ENCODE peak calls at places on chromosomes 5 and 9, in five cellular contexts. One of them, this sample, is unnamed.
A peak's percentile ranks its signal among the peaks of the same experiment; 100 is the strongest.

GRCh38 chr9:106880863-106881262 is 17.9 kb downstream of the ZNF462 start:
- DNase-seq in GM12878: no peak
- DNase-seq in K562: no peak
- DNase-seq in HepG2: no peak
- DNase-seq in H1: no peak
- DNase-seq in this sample: no peak

GRCh38 chr5:38714240-38714639 is 131.6 kb upstream of the OSMR start:
- DNase-seq in HepG2: no peak
- DNase-seq in GM12878: no peak
- DNase-seq in H1: no peak
- DNase-seq in K562: no peak
- DNase-seq in this sample: no peak

GRCh38 chr5:36607114-36607561 is 732 bp downstream of the SLC1A3 start:
- DNase-seq in HepG2: no peak
- DNase-seq in K562: no peak
- DNase-seq in GM12878: no peak
- DNase-seq in H1: no peak
- DNase-seq in this sample: no peak

GRCh38 chr9:8052991-8053390 is 253.4 kb upstream of the DMAC1 start:
- DNase-seq in K562: no peak
- DNase-seq in GM12878: no peak
- DNase-seq in HepG2: no peak
- DNase-seq in H1: no peak
- DNase-seq in this sample: no peak

GRCh38 chr5:58490397-58491072 is 700 bp upstream of the GAPT start:
- DNase-seq in K562: no peak
- DNase-seq in HepG2: no peak
- DNase-seq in H1: no peak
- DNase-seq in GM12878: no peak
- DNase-seq in this sample: no peak

GRCh38 chr5:91166040-91166807 is 216.9 kb downstream of the ARRDC3 start:
- DNase-seq in GM12878: no peak
- DNase-seq in H1: no peak
- DNase-seq in K562: no peak
- DNase-seq in HepG2: no peak
- DNase-seq in this sample: no peak

GRCh38 chr5:55320571-55320970 is 12.8 kb downstream of the MTREX start:
- DNase-seq in H1: no peak
- DNase-seq in K562: no peak
- DNase-seq in GM12878: no peak
- DNase-seq in HepG2: no peak
- DNase-seq in this sample: no peak

GRCh38 chr9:115022760-115023434 is 92.5 kb upstream of the TNFSF8 start:
- DNase-seq in HepG2: no peak
- DNase-seq in H1: no peak
- DNase-seq in GM12878: no peak
- DNase-seq in K562: no peak
- DNase-seq in this sample: no peak

GRCh38 chr5:136020383-136021015 is 8.3 kb upstream of the TGFBI start:
- DNase-seq in K562: peak; percentile 6
- DNase-seq in H1: no peak
- DNase-seq in HepG2: peak; percentile 39
- DNase-seq in GM12878: no peak
- DNase-seq in this sample: no peak

GRCh38 chr9:12231832-12232231 is 461.4 kb upstream of the TYRP1 start:
- DNase-seq in K562: no peak
- DNase-seq in GM12878: no peak
- DNase-seq in HepG2: no peak
- DNase-seq in H1: no peak
- DNase-seq in this sample: no peak

GRCh38 chr9:125700791-125701190 is 6.2 kb downstream of the MAPKAP1 start:
- DNase-seq in HepG2: no peak
- DNase-seq in H1: no peak
- DNase-seq in GM12878: peak; percentile 84
- DNase-seq in K562: no peak
- DNase-seq in this sample: peak; percentile 31

GRCh38 chr5:62502456-62503101 is 76.0 kb upstream of the LRRC70 start:
- DNase-seq in HepG2: no peak
- DNase-seq in H1: no peak
- DNase-seq in K562: no peak
- DNase-seq in GM12878: no peak
- DNase-seq in this sample: no peak

GRCh38 chr5:180114304-180115003 is 42.9 kb upstream of the RNF130 start:
- DNase-seq in H1: no peak
- DNase-seq in K562: no peak
- DNase-seq in HepG2: no peak
- DNase-seq in GM12878: no peak
- DNase-seq in this sample: no peak

GRCh38 chr5:145483211-145483610 is 351.9 kb downstream of the PRELID2 start:
- DNase-seq in GM12878: no peak
- DNase-seq in HepG2: no peak
- DNase-seq in K562: no peak
- DNase-seq in H1: no peak
- DNase-seq in this sample: no peak

GRCh38 chr5:66306844-66307315 is 162.8 kb downstream of the SREK1 start:
- DNase-seq in HepG2: no peak
- DNase-seq in K562: peak; percentile 19
- DNase-seq in H1: no peak
- DNase-seq in GM12878: no peak
- DNase-seq in this sample: no peak

GRCh38 chr5:8870349-8870748 is 675.5 kb downstream of the SEMA5A start:
- DNase-seq in HepG2: no peak
- DNase-seq in H1: no peak
- DNase-seq in GM12878: no peak
- DNase-seq in K562: no peak
- DNase-seq in this sample: no peak

GRCh38 chr5:132389051-132389331 is 19.5 kb downstream of the SLC22A5 start:
- DNase-seq in HepG2: no peak
- DNase-seq in H1: no peak
- DNase-seq in GM12878: no peak
- DNase-seq in K562: no peak
- DNase-seq in this sample: no peak

GRCh38 chr5:132385321-132386105 is 16.0 kb downstream of the SLC22A5 start:
- DNase-seq in H1: no peak
- DNase-seq in GM12878: peak; percentile 39
- DNase-seq in HepG2: peak; percentile 52
- DNase-seq in K562: peak; percentile 39
- DNase-seq in this sample: no peak

GRCh38 chr5:132388244-132389050 is 18.9 kb downstream of the SLC22A5 start:
- DNase-seq in GM12878: no peak
- DNase-seq in H1: no peak
- DNase-seq in K562: no peak
- DNase-seq in HepG2: no peak
- DNase-seq in this sample: no peak

GRCh38 chr5:132387649-132388117 is 18.2 kb downstream of the SLC22A5 start:
- DNase-seq in K562: peak; percentile 51
- DNase-seq in HepG2: no peak
- DNase-seq in GM12878: no peak
- DNase-seq in H1: no peak
- DNase-seq in this sample: no peak

DNA sequence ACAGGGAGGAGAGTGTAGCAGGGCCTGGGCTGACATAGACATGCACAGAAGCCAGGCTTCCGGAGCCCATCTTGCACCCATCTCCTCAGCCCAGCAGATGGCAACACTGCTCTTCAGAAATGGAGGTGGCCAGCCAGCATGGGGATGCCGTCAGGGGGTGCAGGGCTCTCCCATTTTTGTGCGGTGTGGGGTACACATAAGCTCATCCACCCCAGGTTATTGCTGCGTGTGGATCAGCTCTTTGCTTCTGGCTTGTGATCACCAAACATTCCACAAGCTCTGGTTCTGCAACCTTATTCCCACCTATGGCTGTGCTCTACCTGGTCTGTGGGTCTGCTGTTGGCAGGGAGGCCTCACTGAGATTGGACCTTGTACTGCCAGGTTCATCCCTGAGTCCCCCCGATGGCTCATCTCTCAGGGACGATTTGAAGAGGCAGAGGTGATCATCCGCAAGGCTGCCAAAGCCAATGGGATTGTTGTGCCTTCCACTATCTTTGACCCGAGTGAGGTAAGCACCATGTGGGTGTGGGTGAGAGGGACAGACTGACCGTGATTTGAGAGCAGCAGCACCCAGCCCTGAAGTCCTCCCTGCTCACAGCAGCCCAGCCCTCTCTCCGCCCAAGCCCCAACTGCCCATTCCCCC is 17.3 kb downstream of the SLC22A5 start:
- DNase-seq in HepG2: peak; percentile 56
- DNase-seq in GM12878: peak; percentile 70
- DNase-seq in K562: peak; percentile 74
- DNase-seq in H1: no peak
- DNase-seq in this sample: peak; percentile 74
- TF ChIP-seq ATF2 in HepG2: no peak
- TF ChIP-seq ATF2 in GM12878: no peak
- TF ChIP-seq ATF2 in K562: no peak
- TF ChIP-seq ATF2 in H1: no peak
- TF ChIP-seq ATF2 in this sample: no peak

DNA sequence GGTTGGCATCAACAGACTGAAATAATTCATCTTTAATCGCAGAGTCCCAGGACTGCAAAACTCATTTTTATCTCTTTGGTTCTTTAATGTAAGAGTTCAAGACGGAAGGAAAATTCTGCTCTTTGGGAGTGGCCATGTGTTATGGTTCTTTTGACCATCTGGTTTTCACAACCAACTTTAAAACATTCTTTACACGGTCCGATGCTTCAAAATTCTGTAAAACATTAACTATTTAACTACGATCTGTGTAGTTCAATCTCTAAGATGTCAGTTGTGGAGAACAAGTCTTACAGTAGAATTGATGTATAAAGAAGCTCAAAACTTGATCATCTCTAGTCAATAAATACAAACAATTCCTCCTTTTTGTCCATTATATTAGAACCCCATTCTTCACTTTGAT is 83.0 kb downstream of the CMYA5 start:
- DNase-seq in H1: no peak
- DNase-seq in GM12878: no peak
- DNase-seq in K562: no peak
- DNase-seq in HepG2: no peak
- DNase-seq in this sample: no peak
- TF ChIP-seq ATF2 in H1: no peak
- TF ChIP-seq ATF2 in GM12878: no peak
- TF ChIP-seq ATF2 in K562: no peak
- TF ChIP-seq ATF2 in HepG2: no peak
- TF ChIP-seq ATF2 in this sample: no peak

DNA sequence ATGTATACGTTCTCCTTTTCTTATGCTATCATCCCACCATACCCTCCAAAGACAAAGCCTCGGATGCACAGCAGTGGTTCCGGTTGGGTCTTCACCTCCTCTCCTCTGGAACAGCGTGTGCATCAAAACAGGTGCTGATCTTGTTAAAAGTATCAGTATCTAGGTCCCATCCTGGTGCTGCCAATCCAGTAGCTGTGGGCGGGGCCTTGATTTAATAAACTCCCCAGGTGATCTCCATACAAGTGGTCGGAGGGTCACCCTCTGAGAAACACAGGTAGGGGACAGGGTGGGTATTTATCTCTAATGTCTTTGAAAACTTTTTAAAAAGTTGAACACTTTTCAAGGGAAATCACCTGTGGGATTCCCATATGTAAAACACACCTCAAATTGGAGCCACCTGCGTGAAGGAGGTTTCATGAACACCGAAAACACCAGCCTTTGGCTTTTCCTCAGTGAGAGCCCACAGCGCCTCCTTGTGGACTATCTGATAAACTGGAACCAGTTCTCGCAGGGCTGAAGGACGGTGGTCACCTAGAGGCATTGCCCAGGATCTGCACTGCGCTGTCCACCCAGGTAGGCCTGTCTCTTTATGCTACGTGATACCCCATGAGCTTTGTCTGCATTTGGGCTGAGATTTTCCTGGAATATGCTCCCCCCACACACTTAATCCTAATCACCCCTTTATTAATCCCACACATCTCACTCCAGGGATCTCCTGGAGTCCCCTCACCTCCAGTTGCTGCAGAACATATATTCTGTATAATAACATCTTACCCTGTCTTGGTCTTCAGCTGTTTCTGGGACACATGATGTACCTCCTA is 80.5 kb upstream of the EPB41L4B start:
- DNase-seq in HepG2: peak; percentile 65
- DNase-seq in GM12878: no peak
- DNase-seq in H1: peak; percentile 58
- DNase-seq in K562: peak; percentile 75
- DNase-seq in this sample: peak; percentile 86
- TF ChIP-seq ATF2 in HepG2: no peak
- TF ChIP-seq ATF2 in GM12878: no peak
- TF ChIP-seq ATF2 in H1: no peak
- TF ChIP-seq ATF2 in K562: no peak
- TF ChIP-seq ATF2 in this sample: no peak

DNA sequence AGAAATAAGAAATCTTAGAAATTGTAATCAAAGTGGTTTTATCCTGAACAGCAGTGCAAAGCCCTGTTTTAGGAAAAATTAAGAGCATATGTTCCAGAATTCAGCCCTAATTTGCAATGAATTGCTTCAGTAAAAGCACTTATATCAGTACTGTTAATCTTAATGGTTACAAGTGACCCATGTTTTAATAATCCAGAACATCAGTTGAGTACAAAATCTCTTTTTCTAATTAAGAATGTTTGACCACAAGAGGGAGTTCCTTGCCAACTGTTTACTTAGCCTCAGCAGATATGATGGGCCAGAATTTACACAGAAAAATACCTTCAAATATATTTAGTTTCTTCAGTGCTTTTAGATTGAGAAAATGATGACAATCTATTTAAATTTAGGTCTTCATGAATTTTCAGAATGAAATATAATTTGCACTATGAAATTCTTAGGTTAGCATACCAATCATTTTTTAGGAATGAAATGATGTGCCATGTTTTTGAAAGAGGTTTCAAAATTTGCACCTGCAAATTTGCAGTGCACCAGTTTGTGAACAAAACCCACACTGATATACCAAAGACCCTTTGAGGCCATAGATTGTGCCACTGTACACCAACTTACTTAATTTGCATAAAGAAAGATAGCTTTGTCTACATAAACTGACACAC is 926.3 kb upstream of the ARRDC3 start:
- DNase-seq in HepG2: peak; percentile 11
- DNase-seq in H1: no peak
- DNase-seq in GM12878: no peak
- DNase-seq in K562: peak; percentile 2
- DNase-seq in this sample: no peak
- TF ChIP-seq ATF2 in HepG2: no peak
- TF ChIP-seq ATF2 in H1: no peak
- TF ChIP-seq ATF2 in GM12878: no peak
- TF ChIP-seq ATF2 in K562: no peak
- TF ChIP-seq ATF2 in this sample: no peak

GRCh38 chr9:83472221-83472665 is 66.0 kb downstream of the FRMD3 start:
- DNase-seq in HepG2: peak; percentile 95
- DNase-seq in K562: no peak
- DNase-seq in GM12878: no peak
- DNase-seq in H1: no peak
- DNase-seq in this sample: no peak
- TF ChIP-seq ATF2 in HepG2: peak; percentile 41
- TF ChIP-seq ATF2 in K562: no peak
- TF ChIP-seq ATF2 in GM12878: no peak
- TF ChIP-seq ATF2 in H1: no peak
- TF ChIP-seq ATF2 in this sample: no peak